ENCODE peak calls at places on chromosomes 3 and 15, in five cellular contexts. P is bronchial epithelial cell, L is AG09319, C is PC-9, W is GM13976. E is an unnamed sample.

GRCh38 chr3:84904819-84905555 is 53.8 kb upstream of the CADM2 start:
- DNase-seq in P (no peak), L (no peak), C (no peak), W (no peak), E (no peak)

GRCh38 chr3:59608356-59608755 is 558.5 kb upstream of the CFAP20DC start:
- DNase-seq in P (no peak), L (no peak), C (no peak), W (no peak), E (no peak)

GRCh38 chr3:187318819-187319616 is 27.5 kb upstream of the MASP1 start:
- DNase-seq in P (peak; percentile 48), L (peak; percentile 55), C (no peak), W (peak; percentile 37), E (peak; percentile 60)

GRCh38 chr3:113606539-113607218 is 74.3 kb downstream of the SIDT1 start:
- DNase-seq in P (no peak), L (no peak), C (no peak), W (peak; percentile 67), E (no peak)

GRCh38 chr15:51755790-51756189 is 4.4 kb downstream of the TMOD2 start:
- DNase-seq in P (no peak), L (no peak), C (no peak), W (no peak), E (no peak)

GRCh38 chr15:49645937-49646336 is 25.1 kb downstream of the DTWD1 start:
- DNase-seq in P (peak; percentile 91), L (peak; percentile 20), C (no peak), W (no peak), E (no peak)

GRCh38 chr15:74603789-74604705 is 11.6 kb upstream of the CLK3 start:
- DNase-seq in P (no peak), L (no peak), C (no peak), W (no peak), E (no peak)

GRCh38 chr3:65400893-65401292 is 637.8 kb downstream of the MAGI1 start:
- DNase-seq in P (no peak), L (no peak), C (no peak), W (no peak), E (no peak)

GRCh38 chr3:169564883-169565282 is 98.6 kb downstream of the MECOM start:
- DNase-seq in P (no peak), L (no peak), C (peak; percentile 13), W (no peak), E (peak; percentile 16)
- TF ChIP-seq CTCF in P (peak; percentile 19), L (no peak), C (no peak), W (no peak), E (peak; percentile 65)

GRCh38 chr15:88303455-88303854 is 46.9 kb upstream of the NTRK3 start:
- DNase-seq in P (peak; percentile 21), L (no peak), C (no peak), W (no peak), E (no peak)
- TF ChIP-seq CTCF in P (no peak), L (no peak), C (no peak), W (no peak), E (no peak)

DNA sequence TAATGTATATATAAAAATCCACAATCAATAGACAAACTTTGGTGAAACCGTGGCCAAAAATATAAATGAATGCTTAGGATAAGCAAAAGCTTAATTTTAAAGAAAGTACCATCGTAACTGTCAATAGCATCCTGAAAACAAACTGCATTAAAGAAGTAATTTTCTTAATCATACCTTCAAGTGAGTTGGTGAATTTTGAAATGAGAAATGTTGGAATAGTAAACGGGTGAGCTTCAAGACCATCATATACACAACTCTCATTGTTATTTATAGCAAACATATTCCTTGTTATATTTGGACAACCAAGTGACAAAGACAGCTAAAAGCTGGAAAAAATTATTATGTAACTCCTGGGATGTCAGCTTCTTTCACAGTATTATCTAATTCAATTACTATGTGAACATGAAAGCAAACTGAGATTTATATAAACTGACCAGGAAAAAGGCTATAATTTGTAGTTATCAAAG is 3.7 kb downstream of the DAZL start:
- DNase-seq in P (no peak), L (no peak), C (no peak), W (no peak), E (no peak)
- TF ChIP-seq CTCF in P (no peak), L (no peak), C (no peak), W (no peak), E (no peak)

GRCh38 chr15:101255615-101256350 is 3.9 kb upstream of the CHSY1 start:
- DNase-seq in P (no peak), L (no peak), C (no peak), W (no peak), E (no peak)

GRCh38 chr15:101252836-101253235 is 988 bp upstream of the CHSY1 start:
- DNase-seq in P (no peak), L (no peak), C (peak; percentile 62), W (peak; percentile 30), E (no peak)

GRCh38 chr15:101251830-101252820 is at the start of gene CHSY1:
- DNase-seq in P (peak; percentile 74), L (peak; percentile 87), C (peak; percentile 63), W (peak; percentile 89), E (peak; percentile 90)

GRCh38 chr15:101255066-101255415 is 3.2 kb upstream of the CHSY1 start:
- DNase-seq in P (no peak), L (no peak), C (no peak), W (no peak), E (no peak)

GRCh38 chr15:101254157-101255065 is 2.6 kb upstream of the CHSY1 start:
- DNase-seq in P (no peak), L (no peak), C (no peak), W (no peak), E (no peak)
- TF ChIP-seq CTCF in P (no peak), L (no peak), C (no peak), W (no peak), E (no peak)

DNA sequence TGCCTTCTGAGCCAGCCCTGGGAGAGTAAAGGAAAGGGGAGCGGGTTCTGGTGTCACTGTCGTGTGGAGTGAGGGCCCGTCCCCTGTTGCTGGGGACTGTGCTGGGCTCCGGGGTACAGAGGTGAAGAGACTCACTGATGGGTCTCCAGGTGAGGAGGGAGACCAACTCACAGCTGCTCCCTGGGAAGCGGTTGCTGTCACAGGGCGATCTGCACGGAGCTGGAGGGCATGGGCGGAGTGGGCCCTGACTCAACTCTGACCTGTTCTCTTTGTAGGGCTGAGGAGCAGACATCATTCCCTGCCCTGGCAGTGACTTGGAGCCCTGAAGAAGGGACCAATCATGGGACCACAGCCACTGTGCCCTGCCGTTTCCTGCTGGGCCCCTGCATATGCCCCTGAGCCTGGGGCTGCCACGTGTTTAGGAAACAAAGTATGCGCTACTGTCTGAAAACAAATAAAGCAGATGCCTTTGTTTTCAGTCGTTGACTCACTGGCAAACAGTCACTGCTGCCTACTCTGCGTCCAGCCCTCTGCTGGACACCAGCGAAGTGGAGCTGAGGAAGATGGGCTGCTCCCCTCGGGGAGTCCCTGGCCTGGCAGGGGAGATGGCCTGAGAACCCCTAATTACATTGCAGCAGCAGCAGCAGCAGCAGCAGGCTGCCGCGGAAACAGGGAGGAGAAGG is 22.9 kb upstream of the PLXNA1 start:
- DNase-seq in P (peak; percentile 77), L (peak; percentile 23), C (peak; percentile 88), W (no peak), E (no peak)
- TF ChIP-seq CTCF in P (peak; percentile 61), L (peak; percentile 56), C (peak; percentile 60), W (no peak), E (no peak)

GRCh38 chr3:40240921-40241320 is 68.6 kb upstream of the EIF1B start:
- DNase-seq in P (no peak), L (no peak), C (no peak), W (no peak), E (no peak)

GRCh38 chr3:40237892-40238571 is 71.5 kb upstream of the EIF1B start:
- DNase-seq in P (no peak), L (no peak), C (no peak), W (no peak), E (no peak)

GRCh38 chr3:40247714-40248113 is 61.8 kb upstream of the EIF1B start:
- DNase-seq in P (no peak), L (no peak), C (no peak), W (no peak), E (no peak)

GRCh38 chr3:40243056-40243455 is 66.5 kb upstream of the EIF1B start:
- DNase-seq in P (peak; percentile 62), L (no peak), C (no peak), W (no peak), E (no peak)

DNA sequence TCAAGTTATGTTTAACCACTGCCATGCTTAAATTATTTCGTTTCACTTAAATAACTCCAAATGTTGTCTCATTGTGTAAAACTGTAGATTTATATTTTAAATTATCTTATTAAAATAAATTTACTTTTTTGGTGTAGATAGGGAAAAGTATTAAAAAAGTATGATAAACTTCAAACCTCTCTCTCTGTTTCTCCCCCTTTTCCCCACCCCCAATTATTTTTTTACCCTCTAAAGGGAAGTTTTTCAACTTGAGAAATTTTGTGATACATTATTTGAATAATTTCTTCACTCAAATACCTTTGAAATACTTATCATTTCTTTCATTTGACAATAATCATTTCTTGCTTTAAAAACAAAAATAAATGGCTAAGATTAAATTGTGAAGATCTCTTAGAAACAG is 66.9 kb upstream of the EIF1B start:
- DNase-seq in P (no peak), L (no peak), C (no peak), W (no peak), E (no peak)
- TF ChIP-seq CTCF in P (no peak), L (no peak), C (no peak), W (no peak), E (no peak)

GRCh38 chr15:60438626-60439025 is 40.3 kb downstream of the ICE2 start:
- DNase-seq in P (no peak), L (no peak), C (no peak), W (no peak), E (no peak)

GRCh38 chr15:60442031-60442665 is 36.8 kb downstream of the ICE2 start:
- DNase-seq in P (no peak), L (no peak), C (no peak), W (no peak), E (no peak)

GRCh38 chr15:60444289-60444912 is 34.5 kb downstream of the ICE2 start:
- DNase-seq in P (peak; percentile 37), L (no peak), C (no peak), W (no peak), E (peak; percentile 13)

GRCh38 chr15:60441323-60441722 is 37.6 kb downstream of the ICE2 start:
- DNase-seq in P (no peak), L (no peak), C (no peak), W (no peak), E (no peak)

DNA sequence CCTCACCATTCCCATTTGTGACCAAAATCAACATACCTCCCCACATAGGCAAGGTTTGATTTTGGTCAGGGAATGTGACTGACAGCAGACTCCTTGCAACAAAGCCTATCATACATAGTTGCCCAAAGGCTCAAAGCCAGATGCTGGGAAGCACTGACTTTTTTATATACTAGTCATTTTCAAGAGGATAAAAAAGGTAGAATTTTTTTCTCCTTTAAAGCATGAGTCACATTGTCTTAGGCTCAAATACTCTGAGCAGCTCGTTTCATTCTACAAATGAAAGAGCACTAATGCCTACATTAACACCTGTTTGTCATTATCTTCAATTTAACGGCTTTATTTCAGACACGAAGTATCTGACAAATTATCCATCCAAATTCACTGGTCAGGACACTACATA is 36.2 kb downstream of the ICE2 start:
- DNase-seq in P (peak; percentile 23), L (no peak), C (no peak), W (no peak), E (no peak)
- TF ChIP-seq CTCF in P (no peak), L (no peak), C (no peak), W (no peak), E (no peak)

DNA sequence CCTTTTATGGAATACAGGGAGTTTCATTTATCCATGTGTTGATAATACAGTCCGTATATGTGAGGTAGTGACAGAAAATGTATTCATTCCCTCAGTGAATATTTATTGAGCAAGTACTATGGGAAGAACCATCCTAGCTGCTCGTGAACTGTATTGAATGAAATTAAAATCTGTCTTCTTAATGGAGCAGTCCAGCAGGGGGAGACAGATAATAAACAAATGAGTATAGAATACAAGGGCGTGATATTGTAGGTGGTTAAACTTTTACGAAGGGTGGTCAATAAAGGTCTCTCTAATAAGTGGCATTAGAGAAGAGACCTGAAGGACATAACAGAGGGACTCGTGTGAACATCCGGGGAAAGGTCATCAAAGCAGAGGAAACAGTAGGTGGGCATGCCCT is 62.7 kb upstream of the OSTN start:
- DNase-seq in P (peak; percentile 28), L (no peak), C (no peak), W (peak; percentile 51), E (peak; percentile 36)
- TF ChIP-seq CTCF in P (peak; percentile 20), L (peak; percentile 29), C (peak; percentile 73), W (peak; percentile 23), E (peak; percentile 56)